ENCODE peak calls at places on chromosomes 4 and X, in six cellular contexts. Y is posterior vena cava; J is stimulated activated CD8-positive, alpha-beta memory T cell treated with anti-CD3 and anti-CD28 coated beads, Interleukin-4, amount 100 ng/mL, for 48 hours; H is fibroblast of the aortic adventitia; S is NCI-H345; K is NK-92 treated with Interleukin-12 subunit alpha and Interleukin-12 subunit beta, amount 100 ng/mL, for 24 hours. Z is an unnamed sample.

GRCh38 chr4:82852751-82853053 is 38.3 kb downstream of the SEC31A start:
- DNase-seq in Y (no peak), J (no peak), H (no peak), S (no peak), K (no peak), Z (no peak)

GRCh38 chrX:150854856-150855255 is 43.6 kb downstream of the CD99L2 start:
- DNase-seq in Y (no peak), J (no peak), H (no peak), S (peak), K (no peak), Z (no peak)

GRCh38 chr4:55458611-55459010 is 62.9 kb downstream of the TMEM165 start:
- DNase-seq in Y (no peak), J (no peak), H (no peak), S (no peak), K (no peak), Z (no peak)

GRCh38 chr4:41505161-41505653 is 32.8 kb upstream of the LIMCH1 start:
- DNase-seq in Y (no peak), J (no peak), H (peak), S (no peak), K (no peak), Z (peak)

GRCh38 chr4:150224896-150225591 is 146.8 kb downstream of the DCLK2 start:
- DNase-seq in Y (no peak), J (no peak), H (peak), S (no peak), K (no peak), Z (peak)

GRCh38 chrX:133929836-133930464 is 55.4 kb downstream of the GPC3 start:
- DNase-seq in Y (no peak), J (no peak), H (no peak), S (no peak), K (no peak), Z (no peak)

GRCh38 chr4:41887821-41888699 is 47.2 kb upstream of the TMEM33 start:
- DNase-seq in Y (no peak), J (peak), H (peak), S (peak), K (no peak), Z (no peak)

GRCh38 chr4:101306225-101306624 is 41.1 kb downstream of the PPP3CA start:
- DNase-seq in Y (no peak), J (no peak), H (no peak), S (no peak), K (no peak), Z (no peak)

GRCh38 chr4:174394915-174395314 is 111.2 kb downstream of the CEP44 start:
- DNase-seq in Y (no peak), J (no peak), H (peak), S (no peak), K (no peak), Z (peak)

GRCh38 chr4:94880976-94881375 is 123.2 kb downstream of the BMPR1B start:
- DNase-seq in Y (no peak), J (no peak), H (no peak), S (no peak), K (no peak), Z (peak)

GRCh38 chrX:153474718-153475117 is 4.3 kb upstream of the HAUS7 start:
- DNase-seq in Y (peak), J (peak), H (peak), S (peak), K (no peak), Z (no peak)

GRCh38 chrX:45900751-45901150 is 644.5 kb downstream of the ZNF674 start:
- DNase-seq in Y (no peak), J (no peak), H (peak), S (no peak), K (no peak), Z (no peak)

GRCh38 chrX:15769300-15769954 is 20.9 kb upstream of the ZRSR2 start:
- DNase-seq in Y (no peak), J (no peak), H (no peak), S (no peak), K (no peak), Z (no peak)

GRCh38 chr4:48047421-48047844 is 30.9 kb downstream of the NIPAL1 start:
- DNase-seq in Y (no peak), J (peak), H (peak), S (no peak), K (peak), Z (no peak)

GRCh38 chrX:20514358-20514757 is 247.6 kb upstream of the RPS6KA3 start:
- DNase-seq in Y (no peak), J (no peak), H (peak), S (no peak), K (no peak), Z (no peak)

GRCh38 chr4:54063737-54064316 is 578 bp downstream of the CHIC2 start:
- DNase-seq in Y (peak), J (peak), H (no peak), S (no peak), K (peak), Z (no peak)

GRCh38 chrX:109886122-109886761 is 116.7 kb upstream of the TMEM164 start:
- DNase-seq in Y (peak), J (peak), H (peak), S (peak), K (peak), Z (no peak)